ENCODE peak calls at places on chromosomes 5 and 9, in five cellular contexts. H is Caco-2, Q is Daoy, V is ELR, C is cardiac muscle cell. O is an unnamed sample.

GRCh38 chr9:97985058-97985861 is 2.1 kb downstream of the ANP32B start:
- DNase-seq in V (peak; percentile 54), Q (no peak), C (peak; percentile 15), H (peak; percentile 57), O (no peak)

GRCh38 chr5:132979367-132979935 is 16.0 kb upstream of the AFF4 start:
- DNase-seq in C (no peak), Q (peak; percentile 26), V (peak; percentile 75), H (no peak), O (no peak)

GRCh38 chr9:12516573-12516972 is 176.6 kb upstream of the TYRP1 start:
- DNase-seq in H (no peak), Q (no peak), V (no peak), C (no peak), O (peak; percentile 1)

GRCh38 chr9:89710689-89711088 is 105.9 kb downstream of the GADD45G start:
- DNase-seq in Q (no peak), H (no peak), V (no peak), C (no peak), O (peak; percentile 78)

GRCh38 chr5:178388381-178389030 is 155.9 kb upstream of the PHYKPL start:
- DNase-seq in V (no peak), H (no peak), Q (peak; percentile 77), C (no peak), O (peak; percentile 43)

GRCh38 chr5:167895899-167896659 is 395.4 kb upstream of the WWC1 start:
- DNase-seq in Q (no peak), V (no peak), H (no peak), C (no peak), O (no peak)

GRCh38 chr5:88085462-88085861 is 183.2 kb downstream of the TMEM161B start:
- DNase-seq in H (no peak), Q (no peak), C (no peak), V (no peak), O (no peak)

GRCh38 chr9:95504053-95504963 is 12.5 kb downstream of the PTCH1 start:
- DNase-seq in V (peak; percentile 34), C (peak; percentile 44), Q (peak; percentile 69), H (no peak), O (peak; percentile 42)

GRCh38 chr5:91011029-91011428 is 372.1 kb downstream of the ARRDC3 start:
- DNase-seq in C (no peak), V (peak; percentile 4), Q (no peak), H (no peak), O (no peak)

GRCh38 chr5:63916786-63917185 is 45.5 kb downstream of the HTR1A start:
- DNase-seq in V (peak; percentile 14), C (no peak), H (no peak), Q (no peak), O (peak; percentile 6)

GRCh38 chr9:6759114-6759977 is 1.6 kb downstream of the KDM4C start:
- DNase-seq in H (no peak), C (no peak), V (peak; percentile 92), Q (peak; percentile 67), O (peak; percentile 63)

GRCh38 chr5:77358566-77359205 is 133.4 kb downstream of the WDR41 start:
- DNase-seq in C (no peak), Q (no peak), V (peak; percentile 22), H (peak; percentile 47), O (peak; percentile 22)

GRCh38 chr9:27787941-27788340 is 214.7 kb upstream of the C9orf72 start:
- DNase-seq in V (no peak), H (no peak), C (no peak), Q (no peak), O (no peak)

GRCh38 chr5:11563822-11564221 is 340.4 kb downstream of the CTNND2 start:
- DNase-seq in V (no peak), C (no peak), H (no peak), Q (peak; percentile 33), O (no peak)

GRCh38 chr9:105541838-105542237 is 16.1 kb upstream of the FKTN start:
- DNase-seq in V (no peak), Q (no peak), H (no peak), C (no peak), O (no peak)

GRCh38 chr9:111805262-111805661 is 10.5 kb upstream of the SHOC1 start:
- DNase-seq in Q (no peak), V (no peak), H (no peak), C (no peak), O (no peak)

GRCh38 chr9:79408617-79409016 is 163.1 kb upstream of the TLE4 start:
- DNase-seq in V (peak; percentile 57), Q (peak; percentile 48), C (no peak), H (no peak), O (peak; percentile 53)

GRCh38 chr5:127878174-127878750 is 175.1 kb downstream of the CCDC192 start:
- DNase-seq in V (peak; percentile 67), C (peak; percentile 59), H (peak; percentile 66), Q (peak; percentile 51), O (peak; percentile 65)

GRCh38 chr9:34047864-34048729 is 590 bp downstream of the UBAP2 start:
- DNase-seq in Q (peak; percentile 61), V (peak; percentile 62), C (peak; percentile 42), H (peak; percentile 77), O (peak; percentile 40)